ENCODE peak calls at places on chromosomes 7 and 10, in nine cellular contexts. K, B, Y, C, E, F, L, W and T are unnamed samples.

GRCh38 chr10:551489-552252 is 137.8 kb downstream of the DIP2C start:
- DNase-seq in K (peak), B (no peak), Y (no peak), C (no peak), E (no peak), F (no peak), L (no peak), W (no peak), T (no peak)

GRCh38 chr10:133062085-133062484 is 25.6 kb upstream of the ADGRA1 start:
- DNase-seq in K (no peak), B (no peak), Y (no peak), C (no peak), E (no peak), F (no peak), L (no peak), W (no peak), T (no peak)

GRCh38 chr10:124152139-124152780 is 58.9 kb upstream of the CHST15 start:
- DNase-seq in K (no peak), B (peak), Y (no peak), C (peak), E (peak), F (peak), L (peak), W (peak), T (peak)

GRCh38 chr10:244227-244626 is 109.0 kb downstream of the ZMYND11 start:
- DNase-seq in K (no peak), B (no peak), Y (no peak), C (no peak), E (no peak), F (no peak), L (no peak), W (no peak), T (no peak)

GRCh38 chr10:130509881-130510689 is 373.9 kb downstream of the GLRX3 start:
- DNase-seq in K (no peak), B (no peak), Y (no peak), C (no peak), E (no peak), F (no peak), L (no peak), W (no peak), T (no peak)

GRCh38 chr7:139116999-139117398 is 7.5 kb upstream of the ZC3HAV1 start:
- DNase-seq in K (no peak), B (no peak), Y (no peak), C (no peak), E (no peak), F (no peak), L (no peak), W (no peak), T (no peak)

GRCh38 chr7:27737591-27737990 is 2.4 kb upstream of the TAX1BP1 start:
- DNase-seq in K (no peak), B (peak), Y (no peak), C (no peak), E (no peak), F (no peak), L (no peak), W (no peak), T (no peak)

GRCh38 chr7:86788948-86789347 is 145.2 kb downstream of the GRM3 start:
- DNase-seq in K (no peak), B (no peak), Y (peak), C (no peak), E (no peak), F (no peak), L (no peak), W (no peak), T (no peak)

GRCh38 chr10:97081621-97082235 is 104.0 kb downstream of the SLIT1 start:
- DNase-seq in K (no peak), B (peak), Y (peak), C (peak), E (peak), F (peak), L (peak), W (peak), T (peak)

GRCh38 chr7:2522780-2523433 is 3.3 kb downstream of the LFNG start:
- DNase-seq in K (peak), B (peak), Y (no peak), C (peak), E (peak), F (peak), L (peak), W (peak), T (no peak)

GRCh38 chr7:101816499-101817030 is 861 bp upstream of the CUX1 start:
- DNase-seq in K (peak), B (peak), Y (peak), C (no peak), E (peak), F (peak), L (peak), W (peak), T (peak)

GRCh38 chr10:130022501-130023299 is 58.6 kb upstream of the EBF3 start:
- DNase-seq in K (peak), B (no peak), Y (no peak), C (no peak), E (no peak), F (peak), L (no peak), W (peak), T (peak)

GRCh38 chr10:67519434-67519833 is 176.6 kb downstream of the CTNNA3 start:
- DNase-seq in K (no peak), B (no peak), Y (no peak), C (no peak), E (no peak), F (no peak), L (no peak), W (no peak), T (no peak)

GRCh38 chr10:97454330-97455036 is 8.5 kb downstream of the ZDHHC16 start:
- DNase-seq in K (no peak), B (peak), Y (no peak), C (no peak), E (no peak), F (peak), L (peak), W (peak), T (no peak)

GRCh38 chr7:13963925-13964324 is 25.5 kb downstream of the ETV1 start:
- DNase-seq in K (no peak), B (no peak), Y (no peak), C (no peak), E (no peak), F (no peak), L (no peak), W (no peak), T (no peak)

GRCh38 chr7:33868151-33868550 is 37.2 kb upstream of the BMPER start:
- DNase-seq in K (no peak), B (no peak), Y (no peak), C (no peak), E (no peak), F (peak), L (peak), W (peak), T (peak)

GRCh38 chr10:133611079-133611478 is 15.5 kb downstream of the FRG2B start:
- DNase-seq in K (no peak), B (no peak), Y (no peak), C (no peak), E (no peak), F (no peak), L (no peak), W (no peak), T (no peak)

GRCh38 chr10:78742730-78743615 is 325.8 kb upstream of the ZMIZ1 start:
- DNase-seq in K (no peak), B (peak), Y (no peak), C (no peak), E (no peak), F (no peak), L (no peak), W (peak), T (peak)

GRCh38 chr7:149286811-149287400 is 24.9 kb downstream of the ZNF783 start:
- DNase-seq in K (peak), B (peak), Y (no peak), C (no peak), E (no peak), F (peak), L (peak), W (peak), T (no peak)

GRCh38 chr10:76202777-76203176 is 771.4 kb downstream of the LRMDA start:
- DNase-seq in K (no peak), B (no peak), Y (no peak), C (no peak), E (no peak), F (peak), L (no peak), W (peak), T (peak)

GRCh38 chr10:129511086-129511485 is 44.0 kb downstream of the MGMT start:
- DNase-seq in K (no peak), B (no peak), Y (no peak), C (no peak), E (no peak), F (no peak), L (no peak), W (no peak), T (no peak)

GRCh38 chr7:129438839-129439640 is 4.8 kb downstream of the STRIP2 start:
- DNase-seq in K (no peak), B (no peak), Y (no peak), C (peak), E (peak), F (peak), L (peak), W (peak), T (peak)

GRCh38 chr10:14200645-14201534 is 129.8 kb downstream of the FRMD4A start:
- DNase-seq in K (no peak), B (peak), Y (no peak), C (no peak), E (peak), F (no peak), L (no peak), W (no peak), T (no peak)

GRCh38 chr10:68784476-68784875 is 42.9 kb upstream of the STOX1 start:
- DNase-seq in K (no peak), B (no peak), Y (no peak), C (no peak), E (no peak), F (peak), L (no peak), W (peak), T (no peak)

GRCh38 chr10:13659887-13660544 is 73.3 kb downstream of the PRPF18 start:
- DNase-seq in K (peak), B (peak), Y (peak), C (no peak), E (peak), F (peak), L (peak), W (peak), T (peak)

GRCh38 chr10:35420044-35420443 is 83.7 kb downstream of the CCNY start:
- DNase-seq in K (no peak), B (no peak), Y (no peak), C (no peak), E (no peak), F (no peak), L (peak), W (peak), T (peak)

GRCh38 chr10:52770904-52771303 is 1.7 kb downstream of the MBL2 start:
- DNase-seq in K (no peak), B (no peak), Y (no peak), C (no peak), E (no peak), F (no peak), L (no peak), W (no peak), T (no peak)

GRCh38 chr7:112965506-112965905 is 121.1 kb downstream of the GPR85 start:
- DNase-seq in K (no peak), B (no peak), Y (no peak), C (no peak), E (no peak), F (no peak), L (no peak), W (no peak), T (no peak)

GRCh38 chr10:49318751-49319150 is 19.8 kb downstream of the C10orf71 start:
- DNase-seq in K (peak), B (no peak), Y (no peak), C (no peak), E (no peak), F (no peak), L (no peak), W (no peak), T (no peak)

DNA sequence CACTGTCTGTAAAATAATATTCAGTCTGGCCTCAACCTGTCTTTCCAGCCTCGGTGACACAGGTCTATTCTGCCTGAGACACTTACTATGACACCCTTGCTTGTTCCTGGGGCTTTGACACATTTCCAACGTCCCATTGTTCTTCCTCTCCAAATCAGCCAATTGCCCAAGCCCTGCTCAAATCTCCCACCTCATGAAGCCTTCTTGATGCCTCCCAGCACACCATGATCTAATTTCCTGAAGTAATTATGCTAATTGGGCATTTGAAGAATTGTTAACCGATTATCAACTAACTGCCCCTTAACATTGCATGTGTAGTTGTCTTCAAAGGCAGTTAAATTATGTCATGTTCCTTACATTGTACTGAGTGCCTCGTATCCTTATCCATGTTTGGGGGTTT is 33.1 kb downstream of the CAV1 start:
- DNase-seq in K (no peak), B (no peak), Y (no peak), C (no peak), E (no peak), F (no peak), L (no peak), W (no peak), T (no peak)
- TF ChIP-seq CTCF in K (no peak), B (no peak), Y (no peak), C (no peak), E (no peak), F (no peak), L (no peak), W (no peak), T (no peak)

GRCh38 chr7:137816696-137817320 is 30.0 kb downstream of the DGKI start:
- DNase-seq in K (no peak), B (no peak), Y (no peak), C (no peak), E (no peak), F (peak), L (no peak), W (peak), T (peak)
- TF ChIP-seq CTCF in K (no peak), B (no peak), Y (peak), C (peak), E (no peak), F (peak), L (peak), W (peak), T (peak)

GRCh38 chr7:142483659-142484317 is 225.9 kb upstream of the PRSS58 start:
- DNase-seq in K (no peak), B (no peak), Y (no peak), C (no peak), E (no peak), F (no peak), L (no peak), W (no peak), T (no peak)

GRCh38 chr7:142487124-142487523 is 229.3 kb upstream of the PRSS58 start:
- DNase-seq in K (no peak), B (no peak), Y (no peak), C (no peak), E (no peak), F (no peak), L (no peak), W (no peak), T (no peak)

GRCh38 chr7:142482899-142483658 is 225.2 kb upstream of the PRSS58 start:
- DNase-seq in K (no peak), B (peak), Y (peak), C (peak), E (peak), F (peak), L (peak), W (peak), T (peak)

GRCh38 chr7:142488234-142488633 is 230.4 kb upstream of the PRSS58 start:
- DNase-seq in K (no peak), B (no peak), Y (no peak), C (no peak), E (no peak), F (no peak), L (no peak), W (no peak), T (no peak)

GRCh38 chr7:142485617-142486226 is 227.9 kb upstream of the PRSS58 start:
- DNase-seq in K (no peak), B (no peak), Y (no peak), C (no peak), E (peak), F (peak), L (no peak), W (no peak), T (no peak)
- TF ChIP-seq CTCF in K (no peak), B (no peak), Y (no peak), C (peak), E (peak), F (peak), L (peak), W (peak), T (peak)

GRCh38 chr7:5526190-5527037 is 102.8 kb upstream of the TNRC18 start:
- DNase-seq in K (peak), B (peak), Y (no peak), C (no peak), E (peak), F (peak), L (peak), W (peak), T (peak)
- TF ChIP-seq CTCF in K (no peak), B (no peak), Y (no peak), C (no peak), E (no peak), F (no peak), L (peak), W (no peak), T (no peak)

GRCh38 chr7:20508109-20508508 is 107.4 kb upstream of the ABCB5 start:
- DNase-seq in K (no peak), B (no peak), Y (no peak), C (no peak), E (no peak), F (peak), L (peak), W (no peak), T (no peak)
- TF ChIP-seq CTCF in K (no peak), B (no peak), Y (no peak), C (no peak), E (no peak), F (no peak), L (peak), W (no peak), T (no peak)

GRCh38 chr7:135201350-135201749 is 10.0 kb downstream of the WDR91 start:
- DNase-seq in K (no peak), B (no peak), Y (no peak), C (no peak), E (no peak), F (no peak), L (no peak), W (no peak), T (no peak)

GRCh38 chr7:135206887-135207738 is 4.2 kb downstream of the WDR91 start:
- DNase-seq in K (no peak), B (no peak), Y (peak), C (no peak), E (no peak), F (no peak), L (no peak), W (no peak), T (peak)

GRCh38 chr7:135205850-135206249 is 5.5 kb downstream of the WDR91 start:
- DNase-seq in K (no peak), B (no peak), Y (no peak), C (no peak), E (no peak), F (no peak), L (no peak), W (no peak), T (peak)

GRCh38 chr7:135204876-135205275 is 6.5 kb downstream of the WDR91 start:
- DNase-seq in K (no peak), B (peak), Y (no peak), C (no peak), E (no peak), F (no peak), L (peak), W (no peak), T (no peak)

DNA sequence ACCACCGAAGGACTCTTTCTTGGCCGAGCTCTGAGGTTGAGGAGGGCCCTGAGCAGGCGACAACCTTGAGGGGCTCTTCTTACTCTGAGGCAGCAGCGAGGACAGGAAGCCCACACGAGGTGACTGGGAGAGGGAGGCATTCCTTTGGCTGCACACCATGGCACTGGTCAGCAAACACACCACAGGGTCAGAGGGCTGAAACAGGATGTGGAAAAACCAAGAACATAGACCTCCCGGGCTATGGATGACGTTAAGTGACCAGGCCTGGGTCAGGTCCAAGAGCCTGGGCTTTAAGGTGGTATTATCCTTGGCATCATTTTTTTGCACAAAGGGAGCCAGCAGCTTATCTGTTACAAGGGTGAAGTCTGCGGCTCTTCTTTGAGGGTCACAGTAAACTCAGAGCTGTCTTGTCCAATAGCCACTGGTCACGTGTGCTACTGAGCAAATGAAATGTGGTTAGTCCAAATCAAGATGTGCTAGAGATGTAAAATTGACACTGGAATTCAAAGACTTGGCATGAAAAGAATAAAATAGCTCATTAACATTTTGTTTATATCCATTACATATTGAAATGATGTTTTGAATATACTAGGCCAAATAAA is 7.0 kb downstream of the WDR91 start:
- DNase-seq in K (no peak), B (no peak), Y (no peak), C (no peak), E (no peak), F (peak), L (no peak), W (peak), T (peak)
- TF ChIP-seq CTCF in K (no peak), B (no peak), Y (no peak), C (no peak), E (no peak), F (no peak), L (no peak), W (no peak), T (no peak)